ENCODE peak calls at places on chromosome 19, in nine cellular contexts. S is stimulated activated CD8-positive, alpha-beta memory T cell treated with anti-CD3 and anti-CD28 coated beads, Interleukin-4, amount 100 ng/mL, for 1 hour; Z is activated CD8-positive, alpha-beta memory T cell treated with anti-CD3 and anti-CD28 coated beads, Interleukin-2, amount 50 U/mL, for 48 hours; E is AML-193; D is activated naive CD4-positive, alpha-beta T cell treated with anti-CD3 and anti-CD28 coated beads for 36 hours; O is H7; U is ACHN; N is NCI-H2107; Q is SW480. H is an unnamed sample.

GRCh38 chr19:16640951-16641350 is 12.9 kb upstream of the MED26 start:
- DNase-seq in S (no peak), Z (no peak), E (no peak), D (no peak), O (no peak), U (no peak), N (no peak), Q (no peak), H (no peak)

GRCh38 chr19:13256918-13257317 is 106.7 kb downstream of the IER2 start:
- DNase-seq in S (no peak), Z (no peak), E (no peak), D (no peak), O (no peak), U (no peak), N (no peak), Q (no peak), H (no peak)

GRCh38 chr19:43132696-43133095 is 50.2 kb upstream of the PSG2 start:
- DNase-seq in S (no peak), Z (no peak), E (no peak), D (no peak), O (no peak), U (no peak), N (no peak), Q (no peak), H (no peak)

GRCh38 chr19:15701757-15702589 is 25.9 kb upstream of the OR10H2 start:
- DNase-seq in S (no peak), Z (no peak), E (no peak), D (no peak), O (no peak), U (no peak), N (peak), Q (no peak), H (no peak)

GRCh38 chr19:38424272-38424671 is 1.7 kb downstream of the RASGRP4 start:
- DNase-seq in S (no peak), Z (no peak), E (no peak), D (no peak), O (no peak), U (no peak), N (no peak), Q (no peak), H (no peak)

GRCh38 chr19:628168-628567 is 5.2 kb downstream of the POLRMT start:
- DNase-seq in S (no peak), Z (no peak), E (no peak), D (peak), O (peak), U (no peak), N (no peak), Q (no peak), H (no peak)

GRCh38 chr19:9597027-9597426 is 12.7 kb upstream of the ZNF121 start:
- DNase-seq in S (no peak), Z (no peak), E (no peak), D (no peak), O (no peak), U (no peak), N (no peak), Q (no peak), H (no peak)

GRCh38 chr19:50921391-50922315 is 10.5 kb upstream of the KLK4 start:
- DNase-seq in S (no peak), Z (no peak), E (no peak), D (no peak), O (peak), U (no peak), N (no peak), Q (peak), H (no peak)

GRCh38 chr19:3781603-3782002 is 4.6 kb downstream of the MATK start:
- DNase-seq in S (no peak), Z (no peak), E (no peak), D (no peak), O (no peak), U (no peak), N (no peak), Q (no peak), H (no peak)

GRCh38 chr19:3636506-3636905 is 9.9 kb upstream of the CACTIN start:
- DNase-seq in S (no peak), Z (no peak), E (no peak), D (no peak), O (no peak), U (no peak), N (no peak), Q (no peak), H (no peak)

GRCh38 chr19:54551293-54551692 is 22.3 kb upstream of the LILRA2 start:
- DNase-seq in S (peak), Z (no peak), E (no peak), D (no peak), O (no peak), U (no peak), N (no peak), Q (no peak), H (no peak)

GRCh38 chr19:16106121-16106520 is 5.6 kb upstream of the RAB8A start:
- DNase-seq in S (no peak), Z (no peak), E (no peak), D (no peak), O (no peak), U (no peak), N (no peak), Q (peak), H (no peak)

GRCh38 chr19:14497347-14497921 is 1.5 kb upstream of the GIPC1 start:
- DNase-seq in S (no peak), Z (no peak), E (no peak), D (no peak), O (peak), U (no peak), N (no peak), Q (no peak), H (no peak)

GRCh38 chr19:56765107-56765506 is 75.4 kb downstream of the PEG3 start:
- DNase-seq in S (no peak), Z (peak), E (no peak), D (peak), O (no peak), U (no peak), N (no peak), Q (no peak), H (no peak)

GRCh38 chr19:47518139-47518538 is 3.3 kb upstream of the NAPA start:
- DNase-seq in S (peak), Z (peak), E (no peak), D (peak), O (no peak), U (no peak), N (no peak), Q (no peak), H (no peak)

GRCh38 chr19:48963371-48964204 is 1.5 kb upstream of the FTL start:
- DNase-seq in S (peak), Z (peak), E (no peak), D (peak), O (peak), U (peak), N (no peak), Q (peak), H (no peak)

GRCh38 chr19:4831351-4832340 is at the start of gene TICAM1:
- DNase-seq in S (peak), Z (peak), E (no peak), D (peak), O (peak), U (peak), N (no peak), Q (peak), H (no peak)

GRCh38 chr19:16850133-16850532 is 20.9 kb downstream of the SIN3B start:
- DNase-seq in S (no peak), Z (no peak), E (no peak), D (no peak), O (no peak), U (no peak), N (no peak), Q (no peak), H (no peak)

GRCh38 chr19:54517483-54517882 is 14.9 kb downstream of the LAIR2 start:
- DNase-seq in S (peak), Z (peak), E (peak), D (peak), O (peak), U (peak), N (peak), Q (peak), H (no peak)

GRCh38 chr19:29576761-29577661 is 29.1 kb upstream of the POP4 start:
- DNase-seq in S (no peak), Z (no peak), E (no peak), D (peak), O (no peak), U (peak), N (no peak), Q (no peak), H (no peak)

GRCh38 chr19:5059191-5059579 is 90.3 kb downstream of the KDM4B start:
- DNase-seq in S (no peak), Z (no peak), E (no peak), D (no peak), O (peak), U (no peak), N (no peak), Q (no peak), H (no peak)

GRCh38 chr19:51327066-51327985 is 14.6 kb downstream of the VSIG10L start:
- DNase-seq in S (no peak), Z (peak), E (no peak), D (peak), O (peak), U (no peak), N (no peak), Q (no peak), H (no peak)

GRCh38 chr19:43554317-43554895 is 20.9 kb downstream of the XRCC1 start:
- DNase-seq in S (no peak), Z (no peak), E (no peak), D (no peak), O (no peak), U (no peak), N (no peak), Q (no peak), H (no peak)

GRCh38 chr19:54463531-54464043 is at the start of gene LENG9:
- DNase-seq in S (peak), Z (peak), E (peak), D (peak), O (peak), U (peak), N (peak), Q (no peak), H (no peak)

GRCh38 chr19:39372047-39372802 is 18.7 kb downstream of the PAF1 start:
- DNase-seq in S (no peak), Z (no peak), E (no peak), D (no peak), O (no peak), U (no peak), N (no peak), Q (no peak), H (no peak)

GRCh38 chr19:39407394-39407643 is 672 bp downstream of the ZFP36 start:
- DNase-seq in S (peak), Z (no peak), E (no peak), D (no peak), O (no peak), U (no peak), N (no peak), Q (no peak), H (no peak)

GRCh38 chr19:7658219-7658686 is 10.6 kb upstream of the RETN start:
- DNase-seq in S (no peak), Z (no peak), E (no peak), D (peak), O (peak), U (no peak), N (no peak), Q (no peak), H (no peak)

GRCh38 chr19:44051654-44052402 is at the start of gene ZNF223:
- DNase-seq in S (peak), Z (peak), E (peak), D (peak), O (peak), U (peak), N (peak), Q (peak), H (no peak)